ENCODE peak calls at places on chromosomes 12 and 14, in six cellular contexts. One of them, this sample, is unnamed.

GRCh38 chr14:59490756-59491155 is 6.4 kb downstream of the JKAMP start:
- DNase-seq in cardiac fibroblast: peak; percentile 15
- DNase-seq in lung: no peak
- DNase-seq in astrocyte of the cerebellum: no peak
- DNase-seq in AG10803: no peak
- DNase-seq in psoas muscle: no peak
- DNase-seq in this sample: no peak

GRCh38 chr14:94598816-94599655 is 13.2 kb upstream of the SERPINA3 start:
- DNase-seq in cardiac fibroblast: peak; percentile 99
- DNase-seq in lung: peak; percentile 62
- DNase-seq in astrocyte of the cerebellum: peak; percentile 98
- DNase-seq in AG10803: peak; percentile 95
- DNase-seq in psoas muscle: peak; percentile 68
- DNase-seq in this sample: peak; percentile 88

GRCh38 chr12:108181095-108181454 is 52.0 kb downstream of the WSCD2 start:
- DNase-seq in cardiac fibroblast: no peak
- DNase-seq in lung: no peak
- DNase-seq in astrocyte of the cerebellum: no peak
- DNase-seq in AG10803: no peak
- DNase-seq in psoas muscle: no peak
- DNase-seq in this sample: no peak

GRCh38 chr12:80607361-80608135 is 99.9 kb upstream of the MYF6 start:
- DNase-seq in cardiac fibroblast: no peak
- DNase-seq in lung: no peak
- DNase-seq in astrocyte of the cerebellum: no peak
- DNase-seq in AG10803: no peak
- DNase-seq in psoas muscle: no peak
- DNase-seq in this sample: no peak

GRCh38 chr12:88057994-88058718 is 29.0 kb upstream of the C12orf50 start:
- DNase-seq in cardiac fibroblast: peak; percentile 79
- DNase-seq in lung: no peak
- DNase-seq in astrocyte of the cerebellum: no peak
- DNase-seq in AG10803: peak; percentile 45
- DNase-seq in psoas muscle: no peak
- DNase-seq in this sample: no peak

GRCh38 chr14:104179126-104179525 is 40.7 kb downstream of the KIF26A start:
- DNase-seq in cardiac fibroblast: no peak
- DNase-seq in lung: no peak
- DNase-seq in astrocyte of the cerebellum: no peak
- DNase-seq in AG10803: no peak
- DNase-seq in psoas muscle: no peak
- DNase-seq in this sample: no peak

GRCh38 chr12:79673334-79673733 is 17.4 kb downstream of the PAWR start:
- DNase-seq in cardiac fibroblast: no peak
- DNase-seq in lung: no peak
- DNase-seq in astrocyte of the cerebellum: no peak
- DNase-seq in AG10803: no peak
- DNase-seq in psoas muscle: no peak
- DNase-seq in this sample: no peak

GRCh38 chr12:111705672-111706071 is 19.8 kb downstream of the ACAD10 start:
- DNase-seq in cardiac fibroblast: no peak
- DNase-seq in lung: no peak
- DNase-seq in astrocyte of the cerebellum: no peak
- DNase-seq in AG10803: no peak
- DNase-seq in psoas muscle: no peak
- DNase-seq in this sample: peak; percentile 86

GRCh38 chr14:30553311-30553989 is 5.5 kb upstream of the G2E3 start:
- DNase-seq in cardiac fibroblast: peak; percentile 77
- DNase-seq in lung: no peak
- DNase-seq in astrocyte of the cerebellum: peak; percentile 44
- DNase-seq in AG10803: peak; percentile 72
- DNase-seq in psoas muscle: no peak
- DNase-seq in this sample: peak; percentile 30

GRCh38 chr12:108826115-108826806 is 31.1 kb downstream of the SSH1 start:
- DNase-seq in cardiac fibroblast: peak; percentile 97
- DNase-seq in lung: no peak
- DNase-seq in astrocyte of the cerebellum: peak; percentile 87
- DNase-seq in AG10803: peak; percentile 98
- DNase-seq in psoas muscle: peak; percentile 72
- DNase-seq in this sample: peak; percentile 96

GRCh38 chr14:31059152-31059924 is 33.2 kb upstream of the STRN3 start:
- DNase-seq in cardiac fibroblast: peak; percentile 85
- DNase-seq in lung: peak; percentile 34
- DNase-seq in astrocyte of the cerebellum: peak; percentile 70
- DNase-seq in AG10803: peak; percentile 79
- DNase-seq in psoas muscle: peak; percentile 51
- DNase-seq in this sample: peak; percentile 98

GRCh38 chr12:131565256-131566005 is 145.5 kb upstream of the SFSWAP start:
- DNase-seq in cardiac fibroblast: no peak
- DNase-seq in lung: no peak
- DNase-seq in astrocyte of the cerebellum: no peak
- DNase-seq in AG10803: no peak
- DNase-seq in psoas muscle: no peak
- DNase-seq in this sample: no peak

GRCh38 chr12:64392221-64392620 is 1.7 kb upstream of the C12orf56 start:
- DNase-seq in cardiac fibroblast: peak; percentile 74
- DNase-seq in lung: no peak
- DNase-seq in astrocyte of the cerebellum: no peak
- DNase-seq in AG10803: peak; percentile 58
- DNase-seq in psoas muscle: no peak
- DNase-seq in this sample: peak; percentile 61

GRCh38 chr12:21697829-21698630 is 40.4 kb upstream of the LDHB start:
- DNase-seq in cardiac fibroblast: peak; percentile 72
- DNase-seq in lung: no peak
- DNase-seq in astrocyte of the cerebellum: peak; percentile 42
- DNase-seq in AG10803: peak; percentile 38
- DNase-seq in psoas muscle: no peak
- DNase-seq in this sample: peak; percentile 46

GRCh38 chr14:105087963-105088811 is 23.0 kb upstream of the GPR132 start:
- DNase-seq in cardiac fibroblast: peak; percentile 68
- DNase-seq in lung: peak; percentile 63
- DNase-seq in astrocyte of the cerebellum: no peak
- DNase-seq in AG10803: peak; percentile 67
- DNase-seq in psoas muscle: peak; percentile 70
- DNase-seq in this sample: peak; percentile 87

GRCh38 chr14:68397371-68397779 is 395.5 kb downstream of the ZFP36L1 start:
- DNase-seq in cardiac fibroblast: no peak
- DNase-seq in lung: peak; percentile 77
- DNase-seq in astrocyte of the cerebellum: no peak
- DNase-seq in AG10803: peak; percentile 49
- DNase-seq in psoas muscle: peak; percentile 54
- DNase-seq in this sample: no peak

GRCh38 chr12:77888611-77889010 is 57.9 kb downstream of the NAV3 start:
- DNase-seq in cardiac fibroblast: peak; percentile 91
- DNase-seq in lung: no peak
- DNase-seq in astrocyte of the cerebellum: peak; percentile 51
- DNase-seq in AG10803: peak; percentile 3
- DNase-seq in psoas muscle: no peak
- DNase-seq in this sample: peak; percentile 41

GRCh38 chr12:111123390-111123789 is 203.0 kb upstream of the MYL2 start:
- DNase-seq in cardiac fibroblast: no peak
- DNase-seq in lung: no peak
- DNase-seq in astrocyte of the cerebellum: no peak
- DNase-seq in AG10803: no peak
- DNase-seq in psoas muscle: no peak
- DNase-seq in this sample: no peak

GRCh38 chr12:4270670-4271432 is 2.7 kb upstream of the CCND2 start:
- DNase-seq in cardiac fibroblast: peak; percentile 39
- DNase-seq in lung: peak; percentile 54
- DNase-seq in astrocyte of the cerebellum: no peak
- DNase-seq in AG10803: no peak
- DNase-seq in psoas muscle: peak; percentile 44
- DNase-seq in this sample: no peak

GRCh38 chr14:58491593-58491992 is 64.1 kb downstream of the KIAA0586 start:
- DNase-seq in cardiac fibroblast: peak; percentile 67
- DNase-seq in lung: no peak
- DNase-seq in astrocyte of the cerebellum: no peak
- DNase-seq in AG10803: no peak
- DNase-seq in psoas muscle: no peak
- DNase-seq in this sample: no peak

GRCh38 chr12:5807538-5808219 is 137.4 kb downstream of the ANO2 start:
- DNase-seq in cardiac fibroblast: no peak
- DNase-seq in lung: no peak
- DNase-seq in astrocyte of the cerebellum: no peak
- DNase-seq in AG10803: peak; percentile 9
- DNase-seq in psoas muscle: no peak
- DNase-seq in this sample: no peak

GRCh38 chr12:92468358-92469020 is 234.3 kb upstream of the PLEKHG7 start:
- DNase-seq in cardiac fibroblast: no peak
- DNase-seq in lung: no peak
- DNase-seq in astrocyte of the cerebellum: peak; percentile 16
- DNase-seq in AG10803: no peak
- DNase-seq in psoas muscle: no peak
- DNase-seq in this sample: no peak

GRCh38 chr14:92677087-92677668 is 71.2 kb downstream of the LGMN start:
- DNase-seq in cardiac fibroblast: no peak
- DNase-seq in lung: no peak
- DNase-seq in astrocyte of the cerebellum: no peak
- DNase-seq in AG10803: no peak
- DNase-seq in psoas muscle: no peak
- DNase-seq in this sample: no peak

GRCh38 chr12:94148841-94149780 is 734 bp downstream of the PLXNC1 start:
- DNase-seq in cardiac fibroblast: peak; percentile 36
- DNase-seq in lung: no peak
- DNase-seq in astrocyte of the cerebellum: no peak
- DNase-seq in AG10803: peak; percentile 40
- DNase-seq in psoas muscle: peak; percentile 41
- DNase-seq in this sample: no peak

GRCh38 chr14:63045612-63046320 is 508 bp upstream of the KCNH5 start:
- DNase-seq in cardiac fibroblast: peak; percentile 35
- DNase-seq in lung: no peak
- DNase-seq in astrocyte of the cerebellum: peak; percentile 9
- DNase-seq in AG10803: peak; percentile 1
- DNase-seq in psoas muscle: peak; percentile 13
- DNase-seq in this sample: peak; percentile 1

GRCh38 chr12:11719678-11720099 is 70.2 kb downstream of the ETV6 start:
- DNase-seq in cardiac fibroblast: peak; percentile 93
- DNase-seq in lung: peak; percentile 50
- DNase-seq in astrocyte of the cerebellum: peak; percentile 83
- DNase-seq in AG10803: peak; percentile 91
- DNase-seq in psoas muscle: peak; percentile 50
- DNase-seq in this sample: peak; percentile 92

GRCh38 chr12:87678453-87678852 is 350.7 kb downstream of the C12orf50 start:
- DNase-seq in cardiac fibroblast: peak; percentile 83
- DNase-seq in lung: no peak
- DNase-seq in astrocyte of the cerebellum: no peak
- DNase-seq in AG10803: peak; percentile 2
- DNase-seq in psoas muscle: no peak
- DNase-seq in this sample: peak; percentile 56

GRCh38 chr14:105419305-105420091 is at the start of gene MTA1:
- DNase-seq in cardiac fibroblast: no peak
- DNase-seq in lung: no peak
- DNase-seq in astrocyte of the cerebellum: no peak
- DNase-seq in AG10803: peak; percentile 30
- DNase-seq in psoas muscle: peak; percentile 63
- DNase-seq in this sample: peak; percentile 27

GRCh38 chr12:3544296-3544965 is 53.4 kb downstream of the PRMT8 start:
- DNase-seq in cardiac fibroblast: no peak
- DNase-seq in lung: no peak
- DNase-seq in astrocyte of the cerebellum: no peak
- DNase-seq in AG10803: no peak
- DNase-seq in psoas muscle: no peak
- DNase-seq in this sample: no peak

GRCh38 chr14:105060751-105061427 is 4.3 kb downstream of the GPR132 start:
- DNase-seq in cardiac fibroblast: no peak
- DNase-seq in lung: no peak
- DNase-seq in astrocyte of the cerebellum: no peak
- DNase-seq in AG10803: no peak
- DNase-seq in psoas muscle: peak; percentile 47
- DNase-seq in this sample: peak; percentile 35

DNA sequence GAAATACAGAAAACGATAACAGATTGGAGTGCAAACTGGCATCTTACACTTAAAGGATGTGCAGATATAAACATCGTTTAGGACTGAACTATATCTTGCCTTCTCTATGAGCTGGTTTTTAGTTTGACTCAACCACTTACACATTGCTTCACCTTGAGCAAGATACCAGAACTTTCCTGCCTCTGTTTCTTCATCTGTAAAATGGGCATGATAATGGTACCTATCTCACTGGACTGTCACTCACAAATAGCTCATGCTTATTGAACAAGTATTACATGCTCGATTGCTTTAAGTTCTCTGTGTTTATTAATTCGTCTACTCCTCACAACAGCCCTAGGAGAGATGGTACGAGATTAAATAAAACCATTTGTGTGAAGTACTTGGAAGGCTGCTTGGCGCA is 7.7 kb downstream of the FZD10 start:
- DNase-seq in cardiac fibroblast: no peak
- DNase-seq in lung: no peak
- DNase-seq in astrocyte of the cerebellum: no peak
- DNase-seq in AG10803: no peak
- DNase-seq in psoas muscle: no peak
- DNase-seq in this sample: no peak
- TF ChIP-seq CTCF in cardiac fibroblast: no peak
- TF ChIP-seq CTCF in lung: no peak
- TF ChIP-seq CTCF in astrocyte of the cerebellum: no peak
- TF ChIP-seq CTCF in AG10803: no peak
- TF ChIP-seq CTCF in psoas muscle: no peak
- TF ChIP-seq CTCF in this sample: no peak

GRCh38 chr12:52801773-52802172 is 5.9 kb upstream of the KRT3 start:
- DNase-seq in cardiac fibroblast: no peak
- DNase-seq in lung: no peak
- DNase-seq in astrocyte of the cerebellum: no peak
- DNase-seq in AG10803: no peak
- DNase-seq in psoas muscle: no peak
- DNase-seq in this sample: no peak
- H3K4me3 ChIP-seq in cardiac fibroblast: no peak overlapping the region
- H3K4me3 ChIP-seq in lung: no peak overlapping the region
- H3K4me3 ChIP-seq in astrocyte of the cerebellum: no peak overlapping the region
- H3K4me3 ChIP-seq in AG10803: no peak overlapping the region
- H3K4me3 ChIP-seq in psoas muscle: no peak overlapping the region
- H3K4me3 ChIP-seq in this sample: no peak overlapping the region

GRCh38 chr14:43778956-43779639 is 728.0 kb downstream of the FSCB start:
- DNase-seq in cardiac fibroblast: no peak
- DNase-seq in lung: no peak
- DNase-seq in astrocyte of the cerebellum: no peak
- DNase-seq in AG10803: no peak
- DNase-seq in psoas muscle: no peak
- DNase-seq in this sample: no peak
- TF ChIP-seq CTCF in cardiac fibroblast: no peak
- TF ChIP-seq CTCF in lung: no peak
- TF ChIP-seq CTCF in astrocyte of the cerebellum: no peak
- TF ChIP-seq CTCF in AG10803: no peak
- TF ChIP-seq CTCF in psoas muscle: no peak
- TF ChIP-seq CTCF in this sample: no peak

GRCh38 chr12:60148109-60148508 is 552.3 kb downstream of the SLC16A7 start:
- DNase-seq in cardiac fibroblast: peak; percentile 97
- DNase-seq in lung: no peak
- DNase-seq in astrocyte of the cerebellum: peak; percentile 33
- DNase-seq in AG10803: peak; percentile 92
- DNase-seq in psoas muscle: no peak
- DNase-seq in this sample: peak; percentile 61

GRCh38 chr12:60152756-60153155 is 556.9 kb downstream of the SLC16A7 start:
- DNase-seq in cardiac fibroblast: no peak
- DNase-seq in lung: no peak
- DNase-seq in astrocyte of the cerebellum: no peak
- DNase-seq in AG10803: no peak
- DNase-seq in psoas muscle: no peak
- DNase-seq in this sample: no peak

GRCh38 chr12:60144395-60144794 is 548.6 kb downstream of the SLC16A7 start:
- DNase-seq in cardiac fibroblast: no peak
- DNase-seq in lung: no peak
- DNase-seq in astrocyte of the cerebellum: no peak
- DNase-seq in AG10803: no peak
- DNase-seq in psoas muscle: no peak
- DNase-seq in this sample: no peak

GRCh38 chr12:60148831-60149230 is 553.0 kb downstream of the SLC16A7 start:
- DNase-seq in cardiac fibroblast: peak; percentile 97
- DNase-seq in lung: no peak
- DNase-seq in astrocyte of the cerebellum: peak; percentile 62
- DNase-seq in AG10803: peak; percentile 90
- DNase-seq in psoas muscle: no peak
- DNase-seq in this sample: peak; percentile 72
- H3K4me3 ChIP-seq in cardiac fibroblast: no peak overlapping the region
- H3K4me3 ChIP-seq in lung: no peak overlapping the region
- H3K4me3 ChIP-seq in astrocyte of the cerebellum: no peak overlapping the region
- H3K4me3 ChIP-seq in AG10803: no peak overlapping the region
- H3K4me3 ChIP-seq in psoas muscle: no peak overlapping the region
- H3K4me3 ChIP-seq in this sample: no peak overlapping the region

This sample was measured in fibroblast of villous mesenchyme.